ENCODE peak calls at places on chromosome 16, in six cellular contexts. M is HCEC 1CT, X is left colon, J is T-helper 1 cell, V is GM19239, Y is GM04504. E is an unnamed sample.

GRCh38 chr16:70597135-70597534 is 49.2 kb upstream of the IL34 start:
- DNase-seq in M (no peak), X (no peak), J (no peak), V (no peak), Y (no peak), E (no peak)

GRCh38 chr16:56931253-56931768 is 631 bp upstream of the HERPUD1 start:
- DNase-seq in M (no peak), X (peak; percentile 80), J (no peak), V (no peak), Y (no peak), E (no peak)

GRCh38 chr16:3696425-3697218 is 20.7 kb downstream of the TRAP1 start:
- DNase-seq in M (peak; percentile 74), X (no peak), J (no peak), V (no peak), Y (peak; percentile 38), E (peak; percentile 30)

GRCh38 chr16:89920723-89921122 is 2.1 kb downstream of the MC1R start:
- DNase-seq in M (no peak), X (no peak), J (no peak), V (no peak), Y (no peak), E (no peak)

GRCh38 chr16:51243836-51244483 is 92.9 kb upstream of the SALL1 start:
- DNase-seq in M (peak; percentile 7), X (peak; percentile 15), J (no peak), V (no peak), Y (no peak), E (no peak)

GRCh38 chr16:56860226-56861020 is 4.6 kb upstream of the SLC12A3 start:
- DNase-seq in M (no peak), X (no peak), J (no peak), V (peak; percentile 80), Y (no peak), E (no peak)

GRCh38 chr16:35598696-35599332 is 2139.4 kb downstream of the TP53TG3F start:
- DNase-seq in M (no peak), X (no peak), J (no peak), V (no peak), Y (no peak), E (no peak)

GRCh38 chr16:15777533-15778203 is 79.2 kb downstream of the MYH11 start:
- DNase-seq in M (peak; percentile 13), X (no peak), J (no peak), V (no peak), Y (no peak), E (no peak)

GRCh38 chr16:84806890-84807258 is 12.9 kb upstream of the CRISPLD2 start:
- DNase-seq in M (no peak), X (no peak), J (no peak), V (no peak), Y (no peak), E (no peak)

GRCh38 chr16:28974007-28974436 is 556 bp upstream of the SPNS1 start:
- DNase-seq in M (peak; percentile 63), X (peak; percentile 71), J (no peak), V (no peak), Y (peak; percentile 45), E (peak; percentile 27)

GRCh38 chr16:67857547-67858233 is 10.2 kb upstream of the CENPT start:
- DNase-seq in M (peak; percentile 93), X (peak; percentile 47), J (peak; percentile 22), V (no peak), Y (peak; percentile 97), E (peak; percentile 85)

GRCh38 chr16:89009343-89010209 is 32.6 kb upstream of the CBFA2T3 start:
- DNase-seq in M (no peak), X (peak; percentile 55), J (peak; percentile 31), V (no peak), Y (no peak), E (no peak)

GRCh38 chr16:57390635-57391307 is 13.8 kb upstream of the CCL17 start:
- DNase-seq in M (no peak), X (no peak), J (no peak), V (no peak), Y (no peak), E (no peak)

GRCh38 chr16:2284001-2284770 is 16.3 kb upstream of the RNPS1 start:
- DNase-seq in M (no peak), X (no peak), J (no peak), V (no peak), Y (no peak), E (no peak)

GRCh38 chr16:57469917-57470470 is 7.5 kb downstream of the POLR2C start:
- DNase-seq in M (no peak), X (no peak), J (no peak), V (no peak), Y (no peak), E (no peak)